ENCODE peak calls at places on chromosome 14, in four cellular contexts. Q, R, C and V are unnamed samples. For H3K4me1, the result is how much of the 10 kb centered on the place peaks cover.

GRCh38 chr14:51211149-51211548 is 28.9 kb upstream of the TMX1 start:
- DNase-seq in R (no peak), C (no peak), Q (no peak), V (no peak)

GRCh38 chr14:106872619-106873446 is 1346.5 kb downstream of the TMEM121 start:
- DNase-seq in Q (peak), R (no peak), C (no peak), V (peak)

GRCh38 chr14:80456200-80456599 is 244.9 kb upstream of the DIO2 start:
- DNase-seq in R (no peak), Q (no peak), C (no peak), V (no peak)

GRCh38 chr14:24848427-24848826 is 201.5 kb downstream of the STXBP6 start:
- DNase-seq in Q (no peak), R (no peak), C (no peak), V (no peak)

GRCh38 chr14:54647378-54647777 is 80.5 kb downstream of the SAMD4A start:
- DNase-seq in C (no peak), Q (no peak), R (no peak), V (no peak)

GRCh38 chr14:79369359-79370332 is 841.7 kb downstream of the DIO2 start:
- DNase-seq in C (no peak), R (no peak), Q (no peak), V (no peak)

GRCh38 chr14:31124197-31124596 is 83.4 kb downstream of the HECTD1 start:
- DNase-seq in C (no peak), R (no peak), Q (no peak), V (no peak)

GRCh38 chr14:105974902-105975301 is 448.5 kb downstream of the TMEM121 start:
- DNase-seq in Q (no peak), R (no peak), C (no peak), V (no peak)

GRCh38 chr14:34205799-34206198 is 254.9 kb upstream of the EGLN3 start:
- DNase-seq in Q (no peak), C (no peak), R (no peak), V (no peak)

GRCh38 chr14:63654346-63654745 is 12.7 kb upstream of the WDR89 start:
- DNase-seq in Q (no peak), C (no peak), R (no peak), V (no peak)

GRCh38 chr14:95233702-95234241 is 76.4 kb upstream of the DICER1 start:
- DNase-seq in C (no peak), R (peak), Q (peak), V (peak)

GRCh38 chr14:99722741-99723140 is 38.6 kb downstream of the CYP46A1 start:
- DNase-seq in C (peak), Q (no peak), R (no peak), V (no peak)

GRCh38 chr14:50887476-50887875 is 15.6 kb downstream of the ABHD12B start:
- DNase-seq in Q (no peak), R (no peak), C (no peak), V (no peak)

GRCh38 chr14:53368714-53369191 is 215.6 kb upstream of the DDHD1 start:
- DNase-seq in Q (no peak), R (no peak), C (no peak), V (no peak)

GRCh38 chr14:98137626-98138025 is 1134.4 kb downstream of the BCL11B start:
- DNase-seq in R (no peak), Q (no peak), C (no peak), V (no peak)

GRCh38 chr14:41606249-41607118 is at the start of gene LRFN5:
- DNase-seq in C (no peak), R (no peak), Q (peak), V (no peak)

GRCh38 chr14:38339704-38340103 is 83.8 kb upstream of the CLEC14A start:
- DNase-seq in Q (no peak), C (no peak), R (no peak), V (no peak)

GRCh38 chr14:23321572-23322547 is 603 bp downstream of the PABPN1 start:
- DNase-seq in Q (peak), R (no peak), C (peak), V (peak)

GRCh38 chr14:75132374-75133086 is 5.7 kb upstream of the NEK9 start:
- DNase-seq in C (no peak), Q (no peak), R (peak), V (peak)

GRCh38 chr14:31189346-31190219 is 18.0 kb downstream of the HECTD1 start:
- DNase-seq in C (no peak), Q (no peak), R (no peak), V (no peak)

GRCh38 chr14:101761881-101762529 is 496 bp downstream of the PPP2R5C start:
- DNase-seq in Q (no peak), C (peak), R (no peak), V (peak)

GRCh38 chr14:39430762-39431415 is 1.3 kb downstream of the FBXO33 start:
- DNase-seq in R (no peak), Q (no peak), C (no peak), V (peak)

GRCh38 chr14:30417121-30417520 is 141.8 kb upstream of the G2E3 start:
- DNase-seq in Q (no peak), C (no peak), R (no peak), V (no peak)

DNA sequence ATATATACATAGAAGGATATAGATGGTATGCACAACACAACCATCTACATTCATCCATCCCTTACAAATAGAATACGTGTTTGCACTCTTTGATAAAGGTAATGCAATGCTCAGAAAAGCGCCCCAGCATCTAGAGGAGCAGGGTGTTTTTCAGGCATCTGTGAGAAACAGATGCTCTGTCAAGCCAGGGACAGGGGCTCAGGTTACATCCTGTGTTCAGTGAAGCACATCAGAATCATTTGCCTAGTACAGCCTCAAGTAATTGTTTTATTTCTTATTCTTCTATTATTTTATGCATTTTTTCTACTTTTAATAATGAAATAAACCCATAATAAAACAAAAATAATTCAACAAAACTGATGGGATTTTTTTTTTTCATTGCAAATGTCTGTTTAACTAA is 50.5 kb upstream of the HIF1A start:
- DNase-seq in Q (no peak), C (no peak), R (no peak), V (peak)
- H3K4me1 ChIP-seq in Q (under half), C (under half), R (under half), V (half or more)

GRCh38 chr14:76491172-76491930 is 115.4 kb downstream of the ESRRB start:
- DNase-seq in R (no peak), Q (no peak), C (no peak), V (no peak)
- H3K27ac ChIP-seq in R (no peak), Q (no peak), C (no peak), V (no peak)

GRCh38 chr14:87999282-87999681 is 5.7 kb upstream of the GPR65 start:
- DNase-seq in C (no peak), R (no peak), Q (no peak), V (no peak)
- H3K4me1 ChIP-seq in C (under half), R (under half), Q (under half), V (under half)

GRCh38 chr14:103341250-103342129 is 7.5 kb downstream of the EIF5 start:
- DNase-seq in C (no peak), Q (no peak), R (no peak), V (no peak)
- H3K27ac ChIP-seq in C (no peak), Q (peak), R (no peak), V (no peak)

GRCh38 chr14:103535081-103535890 is 6.3 kb downstream of the TRMT61A start:
- DNase-seq in R (no peak), C (no peak), Q (peak), V (no peak)
- H3K4me1 ChIP-seq in R (under half), C (half or more), Q (under half), V (under half)

GRCh38 chr14:68140111-68140741 is 320.6 kb downstream of the RAD51B start:
- DNase-seq in C (no peak), Q (no peak), R (no peak), V (no peak)
- H3K27ac ChIP-seq in C (peak), Q (peak), R (no peak), V (no peak)

GRCh38 chr14:104683653-104684448 is 5.6 kb upstream of the INF2 start:
- DNase-seq in C (peak), R (no peak), Q (no peak), V (no peak)

GRCh38 chr14:104680056-104680805 is 9.2 kb upstream of the INF2 start:
- DNase-seq in C (peak), Q (peak), R (no peak), V (no peak)

GRCh38 chr14:104682107-104682593 is 7.3 kb upstream of the INF2 start:
- DNase-seq in Q (no peak), R (no peak), C (no peak), V (no peak)

GRCh38 chr14:104680806-104681688 is 8.4 kb upstream of the INF2 start:
- DNase-seq in R (no peak), C (peak), Q (peak), V (peak)

DNA sequence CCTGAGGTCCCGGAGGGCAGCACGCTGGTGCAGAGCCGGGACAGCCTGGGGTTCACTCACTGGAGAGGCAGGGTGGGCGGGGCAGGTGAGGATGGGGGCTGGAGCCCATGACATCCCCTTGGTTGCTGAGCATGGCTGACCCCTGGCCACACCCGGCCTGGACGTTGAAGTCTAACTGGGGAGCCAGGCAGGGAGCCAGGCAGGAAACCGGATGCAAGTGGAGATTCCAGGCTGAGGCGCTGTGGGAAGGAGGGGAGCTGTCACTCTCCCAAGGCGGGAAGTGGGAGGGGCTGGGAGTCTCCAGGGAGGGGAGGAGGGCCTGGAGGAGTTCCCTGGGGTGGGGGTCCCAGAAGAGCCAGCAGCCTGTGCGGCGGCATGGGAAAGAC is 7.7 kb upstream of the INF2 start:
- DNase-seq in R (no peak), C (peak), Q (peak), V (no peak)
- H3K4me1 ChIP-seq in R (under half), C (half or more), Q (under half), V (half or more)